ENCODE peak calls at places on chromosomes 6 and 20, in four cellular contexts. U is foreskin keratinocyte; Q is gastrocnemius medialis; O is CD4-positive, CD25-positive, alpha-beta regulatory T cell. T is an unnamed sample.

GRCh38 chr20:21702553-21703467 is 2.7 kb upstream of the PAX1 start:
- ATAC-seq in Q (no peak), U (peak; percentile 70), O (no peak), T (peak; percentile 54)

GRCh38 chr20:43744121-43744520 is 17.3 kb upstream of the GTSF1L start:
- ATAC-seq in U (peak; percentile 70), Q (no peak), O (peak; percentile 50), T (no peak)

GRCh38 chr6:52209672-52210626 is 23.8 kb downstream of the IL17A start:
- ATAC-seq in Q (no peak), O (no peak), U (no peak), T (no peak)

GRCh38 chr6:43496370-43497128 is 13.6 kb downstream of the LRRC73 start:
- ATAC-seq in U (peak; percentile 77), O (no peak), Q (peak; percentile 7), T (peak; percentile 70)

GRCh38 chr6:38283734-38284362 is 355.9 kb downstream of the BTBD9 start:
- ATAC-seq in O (no peak), Q (no peak), U (peak; percentile 64), T (no peak)

GRCh38 chr20:62482970-62483369 is 7.2 kb upstream of the GATA5 start:
- ATAC-seq in Q (no peak), U (no peak), O (no peak), T (no peak)

GRCh38 chr20:36336204-36336603 is 30.1 kb downstream of the DLGAP4 start:
- ATAC-seq in O (no peak), U (no peak), Q (no peak), T (no peak)

GRCh38 chr6:12077021-12077420 is 64.9 kb downstream of the HIVEP1 start:
- ATAC-seq in O (no peak), U (peak; percentile 18), Q (no peak), T (no peak)

GRCh38 chr6:127971945-127972391 is 71.1 kb upstream of the THEMIS start:
- ATAC-seq in Q (no peak), U (peak; percentile 84), O (peak; percentile 87), T (no peak)

GRCh38 chr20:3239867-3240775 is 1.1 kb upstream of the SLC4A11 start:
- ATAC-seq in Q (no peak), O (peak; percentile 20), U (peak; percentile 36), T (peak; percentile 34)

GRCh38 chr6:89961481-89961880 is 67.2 kb downstream of the GJA10 start:
- ATAC-seq in Q (no peak), U (no peak), O (no peak), T (no peak)

GRCh38 chr6:157860505-157860991 is 37.5 kb downstream of the SNX9 start:
- ATAC-seq in Q (no peak), U (no peak), O (peak; percentile 88), T (no peak)

GRCh38 chr6:117687725-117688124 is 12.5 kb downstream of the NUS1 start:
- ATAC-seq in U (no peak), Q (no peak), O (no peak), T (no peak)

GRCh38 chr6:129500958-129501381 is 209.0 kb downstream of the ARHGAP18 start:
- ATAC-seq in O (no peak), U (peak; percentile 23), Q (no peak), T (peak; percentile 23)

GRCh38 chr6:170461556-170462365 is 91.3 kb downstream of the PSMB1 start:
- ATAC-seq in O (no peak), Q (no peak), U (no peak), T (no peak)

GRCh38 chr20:11207749-11208502 is 534.1 kb upstream of the JAG1 start:
- ATAC-seq in Q (no peak), U (peak; percentile 85), O (no peak), T (peak; percentile 63)

GRCh38 chr6:118808794-118809668 is 84.9 kb upstream of the ASF1A start:
- ATAC-seq in Q (no peak), O (peak; percentile 40), U (no peak), T (peak; percentile 48)

GRCh38 chr20:35079472-35080347 is 12.9 kb downstream of the TRPC4AP start:
- ATAC-seq in O (peak; percentile 16), U (no peak), Q (no peak), T (no peak)

GRCh38 chr20:36086767-36087166 is 67.8 kb upstream of the EPB41L1 start:
- ATAC-seq in O (no peak), Q (no peak), U (peak; percentile 44), T (peak; percentile 56)

GRCh38 chr20:40776702-40777457 is 87.8 kb upstream of the MAFB start:
- ATAC-seq in U (no peak), O (no peak), Q (no peak), T (no peak)

GRCh38 chr6:31922942-31923341 is 4.6 kb upstream of the C2 start:
- ATAC-seq in O (no peak), U (no peak), Q (no peak), T (no peak)

GRCh38 chr6:89321131-89321530 is 6.0 kb upstream of the GABRR2 start:
- ATAC-seq in O (no peak), U (no peak), Q (no peak), T (no peak)

GRCh38 chr20:51470907-51471411 is 71.6 kb downstream of the NFATC2 start:
- ATAC-seq in O (peak; percentile 55), U (no peak), Q (no peak), T (no peak)

GRCh38 chr6:158002951-158003853 is 21.5 kb downstream of the SYNJ2 start:
- ATAC-seq in O (no peak), Q (peak; percentile 72), U (peak; percentile 49), T (peak; percentile 44)

GRCh38 chr6:108502826-108503225 is 57.9 kb upstream of the FOXO3 start:
- ATAC-seq in Q (no peak), O (no peak), U (no peak), T (no peak)

GRCh38 chr6:7155871-7156579 is 48.3 kb downstream of the RREB1 start:
- ATAC-seq in O (no peak), U (no peak), Q (peak; percentile 81), T (no peak)

GRCh38 chr6:12324741-12325140 is 34.6 kb downstream of the EDN1 start:
- ATAC-seq in Q (no peak), U (peak; percentile 25), O (no peak), T (no peak)

GRCh38 chr6:166950443-166950821 is 5.9 kb downstream of the RNASET2 start:
- ATAC-seq in O (peak; percentile 39), U (no peak), Q (no peak), T (peak; percentile 28)

GRCh38 chr6:21981235-21981833 is 315.5 kb downstream of the PRL start:
- ATAC-seq in Q (no peak), O (no peak), U (no peak), T (no peak)

GRCh38 chr20:19048898-19049889 is 163.2 kb upstream of the SLC24A3 start:
- ATAC-seq in O (no peak), U (no peak), Q (no peak), T (no peak)

GRCh38 chr6:113809818-113810217 is 47.3 kb upstream of the MARCKS start:
- ATAC-seq in U (no peak), O (peak; percentile 50), Q (no peak), T (peak; percentile 43)

GRCh38 chr6:40550096-40550731 is 37.0 kb downstream of the LRFN2 start:
- ATAC-seq in O (no peak), Q (no peak), U (peak; percentile 47), T (peak; percentile 89)

GRCh38 chr20:9397928-9398327 is 116.5 kb upstream of the LAMP5 start:
- ATAC-seq in O (no peak), U (no peak), Q (no peak), T (no peak)